ENCODE peak calls at places on chromosome 16, in ten cellular contexts. One of them, this sample, is unnamed.

GRCh38 chr16:15716694-15717447 is 66.8 kb downstream of the NDE1 start:
- DNase-seq in CD4-positive, CD25-positive, alpha-beta regulatory T cell: no peak
- DNase-seq in HS-27A: no peak
- DNase-seq in breast epithelium: no peak
- DNase-seq in DMS153: no peak
- DNase-seq in activated CD4-positive, alpha-beta T cell treated with anti-CD3 and anti-CD28 coated beads, Interleukin-2, amount 10 ng/mL, durations not matched to agents 7 days and 5 days: no peak
- DNase-seq in cardiac fibroblast: no peak
- DNase-seq in left cardiac atrium: no peak
- DNase-seq in NCI-H2107: no peak
- DNase-seq in stimulated activated CD4-positive, alpha-beta T cell treated with anti-CD3 and anti-CD28 coated beads, Interleukin-1b, Interleukin-23, amount 100 ng/mL, for 24 hours: no peak
- DNase-seq in this sample: no peak

GRCh38 chr16:27287887-27288286 is 19.3 kb upstream of the NSMCE1 start:
- DNase-seq in left cardiac atrium: no peak
- DNase-seq in breast epithelium: no peak
- DNase-seq in cardiac fibroblast: no peak
- DNase-seq in stimulated activated CD4-positive, alpha-beta T cell treated with anti-CD3 and anti-CD28 coated beads, Interleukin-1b, Interleukin-23, amount 100 ng/mL, for 24 hours: no peak
- DNase-seq in CD4-positive, CD25-positive, alpha-beta regulatory T cell: no peak
- DNase-seq in HS-27A: no peak
- DNase-seq in DMS153: no peak
- DNase-seq in NCI-H2107: no peak
- DNase-seq in activated CD4-positive, alpha-beta T cell treated with anti-CD3 and anti-CD28 coated beads, Interleukin-2, amount 10 ng/mL, durations not matched to agents 7 days and 5 days: no peak
- DNase-seq in this sample: no peak

GRCh38 chr16:30351001-30351441 is 4.1 kb downstream of the CD2BP2 start:
- DNase-seq in HS-27A: no peak
- DNase-seq in activated CD4-positive, alpha-beta T cell treated with anti-CD3 and anti-CD28 coated beads, Interleukin-2, amount 10 ng/mL, durations not matched to agents 7 days and 5 days: no peak
- DNase-seq in NCI-H2107: no peak
- DNase-seq in left cardiac atrium: no peak
- DNase-seq in breast epithelium: no peak
- DNase-seq in stimulated activated CD4-positive, alpha-beta T cell treated with anti-CD3 and anti-CD28 coated beads, Interleukin-1b, Interleukin-23, amount 100 ng/mL, for 24 hours: no peak
- DNase-seq in CD4-positive, CD25-positive, alpha-beta regulatory T cell: no peak
- DNase-seq in DMS153: no peak
- DNase-seq in cardiac fibroblast: no peak
- DNase-seq in this sample: no peak

GRCh38 chr16:84742561-84743200 is 42.9 kb downstream of the USP10 start:
- DNase-seq in HS-27A: no peak
- DNase-seq in activated CD4-positive, alpha-beta T cell treated with anti-CD3 and anti-CD28 coated beads, Interleukin-2, amount 10 ng/mL, durations not matched to agents 7 days and 5 days: no peak
- DNase-seq in CD4-positive, CD25-positive, alpha-beta regulatory T cell: no peak
- DNase-seq in cardiac fibroblast: no peak
- DNase-seq in left cardiac atrium: no peak
- DNase-seq in NCI-H2107: no peak
- DNase-seq in stimulated activated CD4-positive, alpha-beta T cell treated with anti-CD3 and anti-CD28 coated beads, Interleukin-1b, Interleukin-23, amount 100 ng/mL, for 24 hours: no peak
- DNase-seq in breast epithelium: no peak
- DNase-seq in DMS153: no peak
- DNase-seq in this sample: no peak

GRCh38 chr16:30771726-30772125 is 9.6 kb downstream of the RNF40 start:
- DNase-seq in cardiac fibroblast: peak; percentile 60
- DNase-seq in NCI-H2107: no peak
- DNase-seq in breast epithelium: no peak
- DNase-seq in stimulated activated CD4-positive, alpha-beta T cell treated with anti-CD3 and anti-CD28 coated beads, Interleukin-1b, Interleukin-23, amount 100 ng/mL, for 24 hours: no peak
- DNase-seq in activated CD4-positive, alpha-beta T cell treated with anti-CD3 and anti-CD28 coated beads, Interleukin-2, amount 10 ng/mL, durations not matched to agents 7 days and 5 days: no peak
- DNase-seq in left cardiac atrium: no peak
- DNase-seq in CD4-positive, CD25-positive, alpha-beta regulatory T cell: no peak
- DNase-seq in DMS153: no peak
- DNase-seq in HS-27A: no peak
- DNase-seq in this sample: no peak

GRCh38 chr16:20956319-20956718 is 55.7 kb downstream of the LYRM1 start:
- DNase-seq in HS-27A: no peak
- DNase-seq in NCI-H2107: no peak
- DNase-seq in cardiac fibroblast: peak; percentile 46
- DNase-seq in CD4-positive, CD25-positive, alpha-beta regulatory T cell: no peak
- DNase-seq in DMS153: no peak
- DNase-seq in stimulated activated CD4-positive, alpha-beta T cell treated with anti-CD3 and anti-CD28 coated beads, Interleukin-1b, Interleukin-23, amount 100 ng/mL, for 24 hours: no peak
- DNase-seq in left cardiac atrium: no peak
- DNase-seq in activated CD4-positive, alpha-beta T cell treated with anti-CD3 and anti-CD28 coated beads, Interleukin-2, amount 10 ng/mL, durations not matched to agents 7 days and 5 days: no peak
- DNase-seq in breast epithelium: no peak
- DNase-seq in this sample: no peak

GRCh38 chr16:51524555-51525373 is 373.7 kb upstream of the SALL1 start:
- DNase-seq in breast epithelium: no peak
- DNase-seq in DMS153: peak; percentile 5
- DNase-seq in left cardiac atrium: no peak
- DNase-seq in cardiac fibroblast: peak; percentile 43
- DNase-seq in activated CD4-positive, alpha-beta T cell treated with anti-CD3 and anti-CD28 coated beads, Interleukin-2, amount 10 ng/mL, durations not matched to agents 7 days and 5 days: no peak
- DNase-seq in CD4-positive, CD25-positive, alpha-beta regulatory T cell: no peak
- DNase-seq in HS-27A: no peak
- DNase-seq in NCI-H2107: no peak
- DNase-seq in stimulated activated CD4-positive, alpha-beta T cell treated with anti-CD3 and anti-CD28 coated beads, Interleukin-1b, Interleukin-23, amount 100 ng/mL, for 24 hours: no peak
- DNase-seq in this sample: peak; percentile 59

GRCh38 chr16:10669791-10670190 is 24.9 kb downstream of the TEKT5 start:
- DNase-seq in DMS153: no peak
- DNase-seq in activated CD4-positive, alpha-beta T cell treated with anti-CD3 and anti-CD28 coated beads, Interleukin-2, amount 10 ng/mL, durations not matched to agents 7 days and 5 days: no peak
- DNase-seq in CD4-positive, CD25-positive, alpha-beta regulatory T cell: no peak
- DNase-seq in breast epithelium: no peak
- DNase-seq in NCI-H2107: no peak
- DNase-seq in stimulated activated CD4-positive, alpha-beta T cell treated with anti-CD3 and anti-CD28 coated beads, Interleukin-1b, Interleukin-23, amount 100 ng/mL, for 24 hours: no peak
- DNase-seq in left cardiac atrium: no peak
- DNase-seq in HS-27A: no peak
- DNase-seq in cardiac fibroblast: no peak
- DNase-seq in this sample: no peak

GRCh38 chr16:14013571-14014283 is 57.4 kb upstream of the MRTFB start:
- DNase-seq in HS-27A: no peak
- DNase-seq in CD4-positive, CD25-positive, alpha-beta regulatory T cell: no peak
- DNase-seq in cardiac fibroblast: peak; percentile 87
- DNase-seq in stimulated activated CD4-positive, alpha-beta T cell treated with anti-CD3 and anti-CD28 coated beads, Interleukin-1b, Interleukin-23, amount 100 ng/mL, for 24 hours: no peak
- DNase-seq in NCI-H2107: no peak
- DNase-seq in breast epithelium: no peak
- DNase-seq in DMS153: peak; percentile 65
- DNase-seq in activated CD4-positive, alpha-beta T cell treated with anti-CD3 and anti-CD28 coated beads, Interleukin-2, amount 10 ng/mL, durations not matched to agents 7 days and 5 days: no peak
- DNase-seq in left cardiac atrium: no peak
- DNase-seq in this sample: peak; percentile 48

GRCh38 chr16:48378836-48379235 is 6.4 kb downstream of the SIAH1 start:
- DNase-seq in NCI-H2107: no peak
- DNase-seq in left cardiac atrium: no peak
- DNase-seq in CD4-positive, CD25-positive, alpha-beta regulatory T cell: no peak
- DNase-seq in stimulated activated CD4-positive, alpha-beta T cell treated with anti-CD3 and anti-CD28 coated beads, Interleukin-1b, Interleukin-23, amount 100 ng/mL, for 24 hours: no peak
- DNase-seq in activated CD4-positive, alpha-beta T cell treated with anti-CD3 and anti-CD28 coated beads, Interleukin-2, amount 10 ng/mL, durations not matched to agents 7 days and 5 days: no peak
- DNase-seq in HS-27A: no peak
- DNase-seq in DMS153: no peak
- DNase-seq in cardiac fibroblast: no peak
- DNase-seq in breast epithelium: no peak
- DNase-seq in this sample: no peak

This sample was measured in AG08396.